ENCODE peak calls at places on chromosomes 6 and 20, in ten cellular contexts. W is fibroblast of the aortic adventitia; L is uterus; G is body of pancreas; C is GM12865; O is AG10803; M is sigmoid colon; A is CD8-positive, alpha-beta T cell; B is astrocyte of the spinal cord; X is PC-3. V is an unnamed sample.

GRCh38 chr20:19888269-19888669 is 128.9 kb upstream of the NAA20 start:
- DNase-seq in X (no peak), G (no peak), A (no peak), C (no peak), L (no peak), B (no peak), O (no peak), W (no peak), M (peak), V (no peak)

GRCh38 chr6:140857734-140858380 is 1274.9 kb upstream of the GJE1 start:
- DNase-seq in A (no peak), G (no peak), O (peak), C (no peak), M (no peak), L (no peak), X (peak), B (peak), W (peak), V (peak)

GRCh38 chr20:5513975-5514516 is 197.3 kb upstream of the PROKR2 start:
- DNase-seq in G (no peak), A (no peak), L (no peak), W (no peak), O (peak), X (peak), C (no peak), M (no peak), B (peak), V (no peak)

GRCh38 chr6:105192707-105193465 is 13.1 kb upstream of the POPDC3 start:
- DNase-seq in B (peak), C (no peak), A (no peak), O (peak), W (peak), L (no peak), G (no peak), X (peak), M (no peak), V (peak)

GRCh38 chr6:166313255-166314070 is 5.3 kb upstream of the PRR18 start:
- DNase-seq in W (peak), X (peak), O (peak), A (peak), G (peak), M (no peak), L (no peak), B (peak), C (peak), V (peak)

GRCh38 chr6:127857051-127857637 is 43.7 kb downstream of the THEMIS start:
- DNase-seq in G (no peak), C (no peak), M (no peak), O (no peak), B (no peak), A (no peak), W (no peak), L (no peak), X (no peak), V (no peak)

GRCh38 chr6:108132863-108133262 is 33.0 kb upstream of the NR2E1 start:
- DNase-seq in O (no peak), B (no peak), G (no peak), L (no peak), W (no peak), A (no peak), C (no peak), X (no peak), M (no peak), V (no peak)

GRCh38 chr20:41308726-41309413 is 8.7 kb downstream of the ZHX3 start:
- DNase-seq in O (peak), A (no peak), X (no peak), W (peak), G (no peak), B (no peak), L (no peak), M (no peak), C (no peak), V (no peak)

DNA sequence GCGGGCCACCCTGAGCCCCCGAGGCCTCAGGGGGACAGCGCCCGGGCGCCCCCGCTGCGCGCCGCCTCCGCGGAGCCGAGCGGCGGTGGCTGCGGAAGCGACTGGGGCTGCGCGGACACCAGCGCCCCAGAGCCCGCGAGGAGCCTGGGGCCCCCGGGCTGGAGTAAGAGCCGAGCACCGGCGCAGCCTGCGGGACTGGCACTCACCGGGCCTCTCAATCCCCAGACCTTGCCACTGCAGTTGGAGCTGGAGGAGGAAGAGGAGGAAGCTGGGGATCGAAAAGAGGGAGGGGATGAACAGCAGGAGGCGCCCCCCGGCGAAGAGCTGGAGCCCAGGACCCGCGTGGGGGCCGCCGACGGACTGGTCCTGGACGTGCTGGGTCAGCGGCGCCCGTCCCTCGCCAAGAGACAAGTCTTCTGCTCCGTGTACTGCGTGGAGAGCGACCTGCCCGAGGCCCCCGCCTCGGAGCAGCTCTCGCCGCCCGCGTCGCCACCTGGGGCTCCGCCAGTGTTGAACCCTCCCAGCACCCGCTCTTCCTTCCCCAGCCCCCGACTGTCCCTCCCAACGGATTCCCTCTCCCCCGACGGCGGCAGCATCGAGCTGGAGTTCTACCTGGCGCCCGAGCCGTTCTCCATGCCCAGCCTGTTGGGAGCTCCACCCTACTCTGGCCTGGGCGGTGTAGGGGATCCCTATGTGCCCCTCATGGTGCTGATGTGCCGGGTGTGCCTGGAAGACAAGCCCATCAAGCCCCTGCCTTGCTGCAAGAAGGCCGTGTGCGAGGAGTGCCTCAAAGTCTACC is 579 bp downstream of the RNF217 start:
- DNase-seq in L (peak), C (no peak), W (peak), M (peak), A (no peak), O (peak), X (peak), B (peak), G (peak), V (no peak)
- TF ChIP-seq CTCF in L (peak), C (no peak), W (peak), M (no peak), A (no peak), O (peak), X (no peak), B (no peak), G (no peak), V (peak)

GRCh38 chr6:158026054-158026900 is 44.6 kb downstream of the SYNJ2 start:
- DNase-seq in X (peak), M (peak), G (peak), O (peak), L (peak), A (peak), B (peak), W (peak), C (peak), V (peak)
- H3K4me3 ChIP-seq in X (no peak), M (no peak), G (no peak), O (peak), L (no peak), A (peak), B (no peak), W (peak), C (peak), V (peak)

GRCh38 chr20:60627751-60628565 is 624.1 kb upstream of the CDH4 start:
- DNase-seq in W (no peak), X (no peak), M (no peak), C (no peak), L (no peak), G (no peak), O (no peak), A (no peak), B (no peak), V (no peak)
- TF ChIP-seq CTCF in W (no peak), X (no peak), M (no peak), C (no peak), L (no peak), G (no peak), O (no peak), A (no peak), B (no peak), V (no peak)

GRCh38 chr20:34581341-34582189 is 23.0 kb downstream of the MAP1LC3A start:
- DNase-seq in L (no peak), B (peak), A (no peak), W (peak), M (no peak), O (peak), X (peak), C (peak), G (no peak), V (no peak)
- H3K4me3 ChIP-seq in L (no peak), B (no peak), A (no peak), W (no peak), M (no peak), O (no peak), X (no peak), C (no peak), G (no peak), V (no peak)

GRCh38 chr20:39299783-39300182 is 337.6 kb downstream of the DHX35 start:
- DNase-seq in C (no peak), M (no peak), G (no peak), X (no peak), B (no peak), W (no peak), L (no peak), A (no peak), O (no peak), V (no peak)
- TF ChIP-seq CTCF in C (no peak), M (no peak), G (no peak), X (no peak), B (no peak), W (no peak), L (no peak), A (no peak), O (no peak), V (no peak)